ENCODE peak calls at places on chromosome 17, in six cellular contexts. M, Z, X, N, R and K are unnamed samples.

GRCh38 chr17:58760248-58760647 is 4.6 kb downstream of the PPM1E start:
- DNase-seq in M (no peak), Z (no peak), X (no peak), N (no peak), R (no peak), K (no peak)

GRCh38 chr17:75289122-75289831 is at the start of gene SLC25A19:
- DNase-seq in M (peak), Z (peak), X (peak), N (peak), R (peak), K (peak)

GRCh38 chr17:43875476-43876147 is 28.6 kb downstream of the CD300LG start:
- DNase-seq in M (peak), Z (no peak), X (no peak), N (no peak), R (no peak), K (no peak)

GRCh38 chr17:77423589-77424451 is 283.1 kb downstream of the SEC14L1 start:
- DNase-seq in M (no peak), Z (no peak), X (peak), N (peak), R (peak), K (no peak)

GRCh38 chr17:74478369-74479100 is 12.1 kb downstream of the CD300A start:
- DNase-seq in M (no peak), Z (peak), X (no peak), N (no peak), R (no peak), K (peak)

GRCh38 chr17:19404264-19404663 is 6.8 kb upstream of the RNF112 start:
- DNase-seq in M (no peak), Z (no peak), X (no peak), N (no peak), R (no peak), K (no peak)

GRCh38 chr17:80103061-80103481 is 1.7 kb downstream of the GAA start:
- DNase-seq in M (no peak), Z (no peak), X (no peak), N (no peak), R (no peak), K (no peak)

GRCh38 chr17:78016852-78017251 is 58.3 kb downstream of the TNRC6C start:
- DNase-seq in M (no peak), Z (no peak), X (no peak), N (no peak), R (no peak), K (no peak)

GRCh38 chr17:35373532-35373983 is at the start of gene SLFN11:
- DNase-seq in M (peak), Z (peak), X (peak), N (peak), R (peak), K (no peak)

GRCh38 chr17:19730829-19731228 is 14.4 kb upstream of the SLC47A2 start:
- DNase-seq in M (no peak), Z (no peak), X (no peak), N (no peak), R (no peak), K (no peak)

GRCh38 chr17:77756028-77756427 is 202.5 kb upstream of the TNRC6C start:
- DNase-seq in M (no peak), Z (no peak), X (no peak), N (no peak), R (no peak), K (no peak)

GRCh38 chr17:26818736-26819135 is 475.2 kb upstream of the WSB1 start:
- DNase-seq in M (no peak), Z (no peak), X (no peak), N (peak), R (no peak), K (no peak)

GRCh38 chr17:82320956-82321927 is 3.8 kb upstream of the CD7 start:
- DNase-seq in M (peak), Z (peak), X (no peak), N (no peak), R (no peak), K (no peak)

GRCh38 chr17:74337834-74338500 is 11.9 kb downstream of the KIF19 start:
- DNase-seq in M (no peak), Z (no peak), X (no peak), N (no peak), R (no peak), K (peak)

GRCh38 chr17:57440522-57441269 is 184.4 kb downstream of the MSI2 start:
- DNase-seq in M (peak), Z (peak), X (peak), N (peak), R (peak), K (peak)

GRCh38 chr17:57986841-57987581 is 1.0 kb downstream of the VEZF1 start:
- DNase-seq in M (peak), Z (peak), X (peak), N (peak), R (peak), K (peak)

GRCh38 chr17:57577751-57578607 is 167.1 kb downstream of the CCDC182 start:
- DNase-seq in M (peak), Z (no peak), X (no peak), N (peak), R (peak), K (no peak)

GRCh38 chr17:77343031-77343866 is 202.5 kb downstream of the SEC14L1 start:
- DNase-seq in M (peak), Z (peak), X (no peak), N (no peak), R (no peak), K (no peak)

GRCh38 chr17:12745481-12745880 is 43.8 kb upstream of the ARHGAP44 start:
- DNase-seq in M (peak), Z (no peak), X (no peak), N (no peak), R (no peak), K (no peak)

GRCh38 chr17:19383681-19384470 is 3.1 kb downstream of the MFAP4 start:
- DNase-seq in M (no peak), Z (no peak), X (no peak), N (no peak), R (no peak), K (no peak)

GRCh38 chr17:35148144-35148543 is 527 bp downstream of the UNC45B start:
- DNase-seq in M (no peak), Z (no peak), X (no peak), N (no peak), R (no peak), K (no peak)

GRCh38 chr17:60229189-60229802 is 79.5 kb downstream of the CA4 start:
- DNase-seq in M (no peak), Z (no peak), X (peak), N (no peak), R (no peak), K (no peak)

DNA sequence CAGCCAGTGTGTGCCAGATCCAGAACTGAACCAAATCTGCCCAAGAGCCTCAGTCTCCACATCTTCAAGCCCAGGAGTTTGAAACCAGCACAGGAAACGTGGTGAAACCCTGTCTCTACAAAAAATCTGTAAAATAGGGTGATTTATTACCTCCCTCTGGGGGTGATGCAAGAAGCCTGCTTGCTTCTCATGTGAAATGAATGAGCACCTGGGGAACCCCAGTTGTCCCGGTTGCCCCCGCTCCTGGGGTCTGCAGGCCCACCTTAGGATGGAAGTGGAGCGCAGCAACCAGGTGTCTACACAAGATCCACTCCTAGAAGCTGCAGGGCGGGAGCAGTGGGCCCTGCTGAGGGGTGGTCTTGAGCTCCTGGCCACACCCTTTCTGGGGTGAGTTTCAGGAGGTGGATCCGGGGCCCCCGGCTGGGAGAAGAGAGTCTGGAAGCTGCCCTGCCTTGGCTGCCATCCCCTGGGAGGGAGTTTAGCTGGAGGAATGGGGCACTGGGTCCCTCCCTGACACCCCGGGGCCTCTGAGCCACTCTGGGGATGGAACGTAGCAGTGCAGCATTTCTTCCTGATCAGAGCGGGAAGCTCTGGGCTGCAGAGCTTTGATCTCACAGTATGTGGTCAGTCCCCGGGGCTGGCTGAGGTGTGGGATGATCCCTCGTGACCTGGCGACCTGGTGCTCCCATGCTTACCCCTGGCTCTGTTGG is 117.8 kb downstream of the RAB11FIP4 start:
- DNase-seq in M (no peak), Z (no peak), X (no peak), N (no peak), R (no peak), K (no peak)
- H3K27ac ChIP-seq in M (no peak), Z (peak), X (no peak), N (no peak), R (peak), K (peak)

GRCh38 chr17:49547566-49547965 is 28.1 kb upstream of the NXPH3 start:
- DNase-seq in M (peak), Z (no peak), X (no peak), N (no peak), R (no peak), K (no peak)

GRCh38 chr17:49549311-49549605 is 26.4 kb upstream of the NXPH3 start:
- DNase-seq in M (no peak), Z (no peak), X (no peak), N (no peak), R (no peak), K (no peak)

GRCh38 chr17:49549691-49550678 is 25.7 kb upstream of the NXPH3 start:
- DNase-seq in M (peak), Z (no peak), X (no peak), N (no peak), R (no peak), K (no peak)

GRCh38 chr17:49548051-49548505 is 27.6 kb upstream of the NXPH3 start:
- DNase-seq in M (peak), Z (no peak), X (no peak), N (no peak), R (no peak), K (no peak)

GRCh38 chr17:49548506-49549310 is 27.0 kb upstream of the NXPH3 start:
- DNase-seq in M (peak), Z (no peak), X (peak), N (no peak), R (no peak), K (no peak)
- H3K27ac ChIP-seq in M (no peak), Z (no peak), X (no peak), N (no peak), R (no peak), K (no peak)

DNA sequence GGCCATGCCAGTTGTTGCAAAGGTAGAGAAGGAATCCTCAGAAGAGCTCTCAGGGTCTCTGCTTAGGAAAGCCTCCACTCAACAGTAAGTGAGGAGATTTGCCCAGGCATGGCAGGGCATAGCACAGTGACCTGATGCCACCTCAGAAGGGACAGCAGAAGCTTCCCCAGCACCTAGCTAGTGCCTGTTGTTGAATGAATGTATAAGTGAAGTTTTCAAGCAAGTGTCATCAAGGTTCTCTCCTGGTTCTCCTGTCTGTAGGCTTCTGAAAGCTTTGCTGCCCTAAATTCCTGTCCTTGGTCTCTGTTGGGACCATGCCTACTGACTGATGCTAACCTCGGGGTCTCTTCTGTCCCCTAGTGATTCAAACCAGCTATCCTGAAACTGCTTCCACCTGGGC is 114.9 kb upstream of the TBX2 start:
- DNase-seq in M (no peak), Z (no peak), X (no peak), N (no peak), R (no peak), K (no peak)
- H3K27ac ChIP-seq in M (no peak), Z (no peak), X (no peak), N (peak), R (no peak), K (no peak)

DNA sequence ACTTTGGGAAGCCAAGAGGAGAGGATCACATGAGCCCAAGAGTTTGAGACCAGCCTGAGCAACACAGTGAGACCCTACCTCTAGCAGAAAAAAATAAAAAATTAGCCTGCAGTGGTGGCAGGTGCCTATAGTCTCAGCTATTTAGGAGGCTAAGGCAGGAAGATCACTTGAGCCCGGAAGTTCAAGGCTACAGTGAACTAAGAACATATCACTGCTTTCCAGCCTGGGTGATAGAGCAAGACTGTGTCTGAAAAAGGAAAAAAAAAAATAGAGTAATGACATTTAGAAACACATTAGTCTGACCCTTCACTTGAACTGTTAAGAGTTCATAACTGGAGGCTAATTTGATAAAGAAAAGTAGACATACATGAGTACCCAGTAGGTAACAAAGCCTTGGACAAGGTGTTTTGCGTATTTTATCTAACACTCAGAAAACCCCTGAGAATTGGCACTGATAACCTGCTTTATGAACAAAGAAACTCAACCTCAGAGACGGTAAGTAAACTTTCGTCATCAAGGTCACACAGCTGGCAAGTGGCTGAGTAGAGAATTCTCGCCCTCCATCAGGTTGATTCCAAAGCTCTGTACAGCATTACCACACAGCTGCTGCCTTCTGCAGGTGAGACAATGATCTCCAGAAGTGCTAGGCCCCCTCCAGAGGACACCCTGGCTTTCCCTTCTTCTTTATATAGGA is 101.1 kb downstream of the SMG6 start:
- DNase-seq in M (no peak), Z (no peak), X (no peak), N (no peak), R (no peak), K (no peak)
- H3K27ac ChIP-seq in M (no peak), Z (peak), X (no peak), N (no peak), R (no peak), K (no peak)

GRCh38 chr17:6712058-6712853 is 913 bp downstream of the SLC13A5 start:
- DNase-seq in M (peak), Z (no peak), X (no peak), N (no peak), R (no peak), K (peak)

GRCh38 chr17:6713130-6713917 is at the start of gene SLC13A5:
- DNase-seq in M (peak), Z (no peak), X (no peak), N (no peak), R (no peak), K (no peak)

GRCh38 chr17:6713918-6714271 is 726 bp upstream of the SLC13A5 start:
- DNase-seq in M (no peak), Z (no peak), X (no peak), N (no peak), R (no peak), K (no peak)

GRCh38 chr17:6711681-6712057 is 1.5 kb downstream of the SLC13A5 start:
- DNase-seq in M (no peak), Z (no peak), X (no peak), N (no peak), R (no peak), K (no peak)

GRCh38 chr17:6712854-6713129 is 377 bp downstream of the SLC13A5 start:
- DNase-seq in M (no peak), Z (no peak), X (no peak), N (no peak), R (no peak), K (no peak)
- H3K27ac ChIP-seq in M (no peak), Z (no peak), X (no peak), N (no peak), R (no peak), K (no peak)